ENCODE peak calls at places on chromosomes 4 and X, in four cellular contexts. J is HEK293T, W is HepG2, R is K562. C is an unnamed sample.

GRCh38 chr4:102321260-102321991 is 23.9 kb downstream of the SLC39A8 start:
- DNase-seq in J (no peak), W (no peak), R (no peak), C (peak)

GRCh38 chrX:3520987-3521875 is 174.8 kb upstream of the MXRA5 start:
- DNase-seq in J (no peak), W (no peak), R (no peak), C (no peak)

GRCh38 chrX:1599791-1600405 is 8.5 kb downstream of the AKAP17A start:
- DNase-seq in J (no peak), W (no peak), R (no peak), C (no peak)

GRCh38 chr4:186283311-186283710 is 17.3 kb downstream of the F11 start:
- DNase-seq in J (no peak), W (peak), R (no peak), C (no peak)

GRCh38 chr4:57078685-57079521 is 31.3 kb downstream of the IGFBP7 start:
- DNase-seq in J (peak), W (peak), R (no peak), C (no peak)

GRCh38 chrX:42751573-42751972 is 26.4 kb downstream of the PPP1R2C start:
- DNase-seq in J (no peak), W (no peak), R (no peak), C (no peak)

GRCh38 chrX:150899191-150899757 is 806 bp upstream of the CD99L2 start:
- DNase-seq in J (peak), W (no peak), R (peak), C (no peak)

GRCh38 chr4:8088966-8089491 is 69.6 kb downstream of the ABLIM2 start:
- DNase-seq in J (no peak), W (no peak), R (no peak), C (no peak)

GRCh38 chr4:144589512-144589911 is 56.4 kb upstream of the HHIP start:
- DNase-seq in J (no peak), W (no peak), R (no peak), C (no peak)

GRCh38 chr4:11724731-11725130 is 296.0 kb upstream of the HS3ST1 start:
- DNase-seq in J (no peak), W (no peak), R (no peak), C (no peak)

GRCh38 chr4:110371016-110371795 is 104.7 kb upstream of the ENPEP start:
- DNase-seq in J (no peak), W (no peak), R (no peak), C (no peak)

GRCh38 chr4:3613980-3614730 is 81.9 kb upstream of the LRPAP1 start:
- DNase-seq in J (no peak), W (peak), R (no peak), C (no peak)

GRCh38 chrX:72392816-72393800 is 87.4 kb upstream of the CITED1 start:
- DNase-seq in J (no peak), W (no peak), R (no peak), C (no peak)

GRCh38 chr4:60683357-60683756 is 516.8 kb upstream of the ADGRL3 start:
- DNase-seq in J (no peak), W (no peak), R (no peak), C (no peak)

GRCh38 chr4:6190486-6190885 is 9.9 kb downstream of the JAKMIP1 start:
- DNase-seq in J (no peak), W (no peak), R (no peak), C (no peak)

GRCh38 chr4:43330288-43330687 is 437.8 kb downstream of the GRXCR1 start:
- DNase-seq in J (no peak), W (no peak), R (no peak), C (no peak)

GRCh38 chr4:168919706-168920324 is 90.2 kb downstream of the CBR4 start:
- DNase-seq in J (no peak), W (peak), R (no peak), C (no peak)

GRCh38 chr4:37953620-37954325 is 6.4 kb upstream of the PTTG2 start:
- DNase-seq in J (no peak), W (peak), R (peak), C (no peak)
- TF ChIP-seq TARDBP in J (no peak), W (no peak), R (no peak), C (no peak)

GRCh38 chr4:85555210-85555609 is 80.3 kb downstream of the ARHGAP24 start:
- DNase-seq in J (no peak), W (no peak), R (no peak), C (peak)
- TF ChIP-seq TARDBP in J (no peak), W (no peak), R (no peak), C (no peak)

DNA sequence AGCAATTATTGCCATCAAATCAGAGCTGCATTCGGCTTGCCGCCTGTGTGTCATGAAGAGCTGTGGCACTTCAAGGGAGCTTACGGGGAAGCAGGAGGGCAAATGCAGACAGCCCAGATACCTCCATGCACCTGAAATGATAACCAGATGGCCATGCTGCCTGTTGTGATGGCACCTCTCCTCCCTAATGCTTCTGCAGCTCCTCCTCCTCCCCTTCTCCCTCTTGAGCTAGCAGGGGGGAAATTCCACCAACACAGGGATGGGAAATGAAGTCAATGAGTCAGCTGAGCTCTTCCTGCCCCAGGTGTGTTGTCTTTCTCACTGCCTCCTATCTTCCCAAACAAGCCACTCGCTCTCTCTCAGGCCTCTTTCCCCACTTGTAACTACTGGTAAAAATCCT is 565.0 kb downstream of the BCOR start:
- DNase-seq in J (no peak), W (no peak), R (no peak), C (no peak)
- TF ChIP-seq TARDBP in J (no peak), W (no peak), R (no peak), C (no peak)

DNA sequence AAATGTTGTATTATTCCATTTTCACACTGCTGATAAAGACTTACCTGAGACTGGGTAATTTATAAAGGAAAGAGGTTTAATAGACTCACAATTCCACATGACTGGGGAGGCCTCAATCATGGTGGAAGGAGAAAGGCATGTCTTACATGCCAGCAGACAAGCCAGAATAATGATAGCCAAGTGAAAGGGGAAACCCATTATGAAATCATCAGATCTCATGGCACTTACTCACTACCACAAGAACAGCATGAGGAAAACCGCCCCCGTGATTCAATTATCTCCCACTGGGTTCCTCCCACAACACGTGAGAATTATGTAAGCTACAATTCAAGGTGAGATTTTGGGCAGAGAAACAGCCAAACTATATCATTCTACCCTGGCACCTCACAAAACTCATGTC is 2535.1 kb downstream of the ARAP2 start:
- DNase-seq in J (no peak), W (no peak), R (no peak), C (no peak)
- TF ChIP-seq TARDBP in J (no peak), W (no peak), R (no peak), C (no peak)

DNA sequence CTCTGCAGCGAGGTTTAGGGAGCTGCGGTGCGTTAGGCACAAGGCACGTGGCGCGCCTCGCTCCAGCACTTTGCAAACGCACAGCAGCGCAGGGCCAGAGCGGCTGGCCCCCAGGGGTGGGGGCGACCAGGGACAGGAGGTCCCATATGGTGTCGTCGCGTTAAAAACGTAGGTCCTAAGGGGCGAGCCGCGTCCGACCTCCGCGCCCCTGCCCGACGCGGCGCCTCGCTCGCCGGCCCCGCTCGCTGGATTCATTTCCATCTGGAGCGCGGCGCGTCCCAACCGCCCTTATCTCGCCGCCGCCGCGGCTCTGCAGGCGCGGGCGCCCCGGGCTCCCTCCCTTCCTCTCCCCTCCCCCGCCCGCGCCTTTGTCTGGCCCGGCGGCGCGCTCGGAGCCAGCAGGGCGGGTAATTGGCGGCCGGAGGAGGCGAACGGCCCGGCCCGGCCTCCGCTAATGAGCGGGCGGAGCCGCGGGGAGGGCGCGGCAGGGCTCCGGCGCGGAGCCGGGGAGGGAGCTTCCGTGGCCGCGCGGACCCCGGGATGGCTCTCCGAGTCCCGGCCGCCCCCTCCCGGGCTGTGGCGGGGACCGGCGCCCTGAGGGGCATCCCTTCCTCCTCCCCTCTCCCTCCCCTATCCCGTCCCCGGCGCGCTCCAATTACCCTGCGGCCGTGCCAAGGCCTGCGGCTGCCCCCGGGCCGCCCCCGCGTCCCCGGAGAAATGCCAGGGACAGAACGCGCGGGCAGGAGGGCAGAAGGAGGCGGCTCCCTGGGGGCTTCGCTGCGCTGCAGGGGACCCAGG is 409.0 kb downstream of the BCOR start:
- DNase-seq in J (peak), W (peak), R (peak), C (no peak)
- TF ChIP-seq TARDBP in J (no peak), W (no peak), R (no peak), C (no peak)

C was measured in GM12878.